ENCODE peak calls at places on chromosomes 3 and 15, in seven cellular contexts. One of them, this sample, is unnamed.

GRCh38 chr15:74873036-74873755 is at the start of gene SCAMP2:
- DNase-seq in ascending aorta: peak
- DNase-seq in GM13977: peak
- DNase-seq in B cell: peak
- DNase-seq in activated T-helper 1 cell treated with anti-CD3 and anti-CD28 coated beads, Interleukin-2, amount 50 U/mL, for 16 hours: peak
- DNase-seq in T-helper 9 cell: peak
- DNase-seq in fibroblast of lung: peak
- DNase-seq in this sample: peak

GRCh38 chr3:51958603-51959521 is 3.7 kb downstream of the GPR62 start:
- DNase-seq in ascending aorta: no peak
- DNase-seq in B cell: no peak
- DNase-seq in T-helper 9 cell: no peak
- DNase-seq in GM13977: no peak
- DNase-seq in fibroblast of lung: no peak
- DNase-seq in activated T-helper 1 cell treated with anti-CD3 and anti-CD28 coated beads, Interleukin-2, amount 50 U/mL, for 16 hours: no peak
- DNase-seq in this sample: no peak

GRCh38 chr15:98779463-98780071 is 131.2 kb downstream of the IGF1R start:
- DNase-seq in ascending aorta: no peak
- DNase-seq in T-helper 9 cell: peak
- DNase-seq in GM13977: peak
- DNase-seq in B cell: peak
- DNase-seq in fibroblast of lung: peak
- DNase-seq in activated T-helper 1 cell treated with anti-CD3 and anti-CD28 coated beads, Interleukin-2, amount 50 U/mL, for 16 hours: peak
- DNase-seq in this sample: peak

GRCh38 chr3:99962703-99963102 is 145.0 kb downstream of the CMSS1 start:
- DNase-seq in GM13977: no peak
- DNase-seq in activated T-helper 1 cell treated with anti-CD3 and anti-CD28 coated beads, Interleukin-2, amount 50 U/mL, for 16 hours: no peak
- DNase-seq in fibroblast of lung: peak
- DNase-seq in ascending aorta: no peak
- DNase-seq in T-helper 9 cell: no peak
- DNase-seq in B cell: no peak
- DNase-seq in this sample: no peak

GRCh38 chr3:32850226-32850625 is 32.4 kb downstream of the TRIM71 start:
- DNase-seq in T-helper 9 cell: no peak
- DNase-seq in B cell: no peak
- DNase-seq in activated T-helper 1 cell treated with anti-CD3 and anti-CD28 coated beads, Interleukin-2, amount 50 U/mL, for 16 hours: no peak
- DNase-seq in fibroblast of lung: no peak
- DNase-seq in GM13977: no peak
- DNase-seq in ascending aorta: no peak
- DNase-seq in this sample: no peak

GRCh38 chr3:132593241-132593949 is 3.7 kb upstream of the ACKR4 start:
- DNase-seq in ascending aorta: no peak
- DNase-seq in GM13977: no peak
- DNase-seq in fibroblast of lung: peak
- DNase-seq in B cell: no peak
- DNase-seq in activated T-helper 1 cell treated with anti-CD3 and anti-CD28 coated beads, Interleukin-2, amount 50 U/mL, for 16 hours: no peak
- DNase-seq in T-helper 9 cell: no peak
- DNase-seq in this sample: no peak

GRCh38 chr15:99708563-99708962 is 24.7 kb downstream of the LYSMD4 start:
- DNase-seq in B cell: peak
- DNase-seq in GM13977: no peak
- DNase-seq in activated T-helper 1 cell treated with anti-CD3 and anti-CD28 coated beads, Interleukin-2, amount 50 U/mL, for 16 hours: no peak
- DNase-seq in T-helper 9 cell: no peak
- DNase-seq in ascending aorta: peak
- DNase-seq in fibroblast of lung: peak
- DNase-seq in this sample: no peak

GRCh38 chr15:77295446-77295845 is 124.5 kb downstream of the PEAK1 start:
- DNase-seq in B cell: no peak
- DNase-seq in GM13977: no peak
- DNase-seq in ascending aorta: no peak
- DNase-seq in activated T-helper 1 cell treated with anti-CD3 and anti-CD28 coated beads, Interleukin-2, amount 50 U/mL, for 16 hours: no peak
- DNase-seq in fibroblast of lung: peak
- DNase-seq in T-helper 9 cell: no peak
- DNase-seq in this sample: no peak

GRCh38 chr15:29685156-29686078 is 136.9 kb downstream of the TJP1 start:
- DNase-seq in activated T-helper 1 cell treated with anti-CD3 and anti-CD28 coated beads, Interleukin-2, amount 50 U/mL, for 16 hours: no peak
- DNase-seq in GM13977: no peak
- DNase-seq in fibroblast of lung: peak
- DNase-seq in T-helper 9 cell: no peak
- DNase-seq in B cell: no peak
- DNase-seq in ascending aorta: no peak
- DNase-seq in this sample: no peak

GRCh38 chr3:191176038-191176437 is 23.0 kb upstream of the OSTN start:
- DNase-seq in B cell: no peak
- DNase-seq in GM13977: no peak
- DNase-seq in ascending aorta: no peak
- DNase-seq in T-helper 9 cell: no peak
- DNase-seq in fibroblast of lung: no peak
- DNase-seq in activated T-helper 1 cell treated with anti-CD3 and anti-CD28 coated beads, Interleukin-2, amount 50 U/mL, for 16 hours: no peak
- DNase-seq in this sample: no peak

GRCh38 chr3:159948423-159949140 is 40.1 kb upstream of the IL12A start:
- DNase-seq in GM13977: no peak
- DNase-seq in fibroblast of lung: peak
- DNase-seq in B cell: no peak
- DNase-seq in T-helper 9 cell: no peak
- DNase-seq in ascending aorta: no peak
- DNase-seq in activated T-helper 1 cell treated with anti-CD3 and anti-CD28 coated beads, Interleukin-2, amount 50 U/mL, for 16 hours: no peak
- DNase-seq in this sample: no peak

GRCh38 chr15:53522878-53523455 is 236.5 kb downstream of the WDR72 start:
- DNase-seq in B cell: no peak
- DNase-seq in ascending aorta: no peak
- DNase-seq in fibroblast of lung: no peak
- DNase-seq in GM13977: no peak
- DNase-seq in activated T-helper 1 cell treated with anti-CD3 and anti-CD28 coated beads, Interleukin-2, amount 50 U/mL, for 16 hours: no peak
- DNase-seq in T-helper 9 cell: no peak
- DNase-seq in this sample: peak

GRCh38 chr15:55108858-55109518 is 87.8 kb downstream of the RSL24D1 start:
- DNase-seq in B cell: no peak
- DNase-seq in activated T-helper 1 cell treated with anti-CD3 and anti-CD28 coated beads, Interleukin-2, amount 50 U/mL, for 16 hours: peak
- DNase-seq in T-helper 9 cell: peak
- DNase-seq in GM13977: peak
- DNase-seq in ascending aorta: no peak
- DNase-seq in fibroblast of lung: peak
- DNase-seq in this sample: peak

GRCh38 chr3:150729682-150730360 is 26.1 kb upstream of the ERICH6 start:
- DNase-seq in fibroblast of lung: no peak
- DNase-seq in activated T-helper 1 cell treated with anti-CD3 and anti-CD28 coated beads, Interleukin-2, amount 50 U/mL, for 16 hours: no peak
- DNase-seq in GM13977: no peak
- DNase-seq in ascending aorta: no peak
- DNase-seq in T-helper 9 cell: no peak
- DNase-seq in B cell: no peak
- DNase-seq in this sample: no peak

GRCh38 chr3:10170915-10171478 is 6.3 kb downstream of the IRAK2 start:
- DNase-seq in GM13977: no peak
- DNase-seq in activated T-helper 1 cell treated with anti-CD3 and anti-CD28 coated beads, Interleukin-2, amount 50 U/mL, for 16 hours: no peak
- DNase-seq in ascending aorta: no peak
- DNase-seq in B cell: no peak
- DNase-seq in T-helper 9 cell: no peak
- DNase-seq in fibroblast of lung: peak
- DNase-seq in this sample: no peak

GRCh38 chr3:4693620-4694019 is 200.5 kb downstream of the ITPR1 start:
- DNase-seq in activated T-helper 1 cell treated with anti-CD3 and anti-CD28 coated beads, Interleukin-2, amount 50 U/mL, for 16 hours: no peak
- DNase-seq in GM13977: peak
- DNase-seq in T-helper 9 cell: no peak
- DNase-seq in ascending aorta: no peak
- DNase-seq in fibroblast of lung: no peak
- DNase-seq in B cell: no peak
- DNase-seq in this sample: no peak

GRCh38 chr3:113825090-113825489 is 13.5 kb upstream of the GRAMD1C start:
- DNase-seq in activated T-helper 1 cell treated with anti-CD3 and anti-CD28 coated beads, Interleukin-2, amount 50 U/mL, for 16 hours: no peak
- DNase-seq in B cell: no peak
- DNase-seq in ascending aorta: no peak
- DNase-seq in fibroblast of lung: peak
- DNase-seq in GM13977: peak
- DNase-seq in T-helper 9 cell: no peak
- DNase-seq in this sample: no peak

GRCh38 chr3:78703944-78704343 is 1063.9 kb downstream of the ROBO1 start:
- DNase-seq in B cell: no peak
- DNase-seq in fibroblast of lung: peak
- DNase-seq in GM13977: no peak
- DNase-seq in T-helper 9 cell: no peak
- DNase-seq in activated T-helper 1 cell treated with anti-CD3 and anti-CD28 coated beads, Interleukin-2, amount 50 U/mL, for 16 hours: no peak
- DNase-seq in ascending aorta: no peak
- DNase-seq in this sample: no peak

GRCh38 chr3:49638445-49638844 is 35.7 kb upstream of the APEH start:
- DNase-seq in activated T-helper 1 cell treated with anti-CD3 and anti-CD28 coated beads, Interleukin-2, amount 50 U/mL, for 16 hours: no peak
- DNase-seq in GM13977: no peak
- DNase-seq in fibroblast of lung: peak
- DNase-seq in B cell: no peak
- DNase-seq in ascending aorta: peak
- DNase-seq in T-helper 9 cell: no peak
- DNase-seq in this sample: no peak

GRCh38 chr15:74334127-74334526 is 33.3 kb downstream of the CYP11A1 start:
- DNase-seq in GM13977: no peak
- DNase-seq in B cell: no peak
- DNase-seq in T-helper 9 cell: no peak
- DNase-seq in fibroblast of lung: no peak
- DNase-seq in ascending aorta: no peak
- DNase-seq in activated T-helper 1 cell treated with anti-CD3 and anti-CD28 coated beads, Interleukin-2, amount 50 U/mL, for 16 hours: no peak
- DNase-seq in this sample: no peak

GRCh38 chr15:50248994-50249586 is 16.4 kb downstream of the HDC start:
- DNase-seq in activated T-helper 1 cell treated with anti-CD3 and anti-CD28 coated beads, Interleukin-2, amount 50 U/mL, for 16 hours: no peak
- DNase-seq in ascending aorta: no peak
- DNase-seq in fibroblast of lung: no peak
- DNase-seq in GM13977: no peak
- DNase-seq in T-helper 9 cell: no peak
- DNase-seq in B cell: no peak
- DNase-seq in this sample: no peak

GRCh38 chr15:40439461-40440299 is 1.1 kb upstream of the BAHD1 start:
- DNase-seq in activated T-helper 1 cell treated with anti-CD3 and anti-CD28 coated beads, Interleukin-2, amount 50 U/mL, for 16 hours: no peak
- DNase-seq in fibroblast of lung: peak
- DNase-seq in B cell: peak
- DNase-seq in T-helper 9 cell: peak
- DNase-seq in ascending aorta: no peak
- DNase-seq in GM13977: peak
- DNase-seq in this sample: no peak

GRCh38 chr15:53658827-53659226 is 100.6 kb downstream of the WDR72 start:
- DNase-seq in activated T-helper 1 cell treated with anti-CD3 and anti-CD28 coated beads, Interleukin-2, amount 50 U/mL, for 16 hours: no peak
- DNase-seq in fibroblast of lung: no peak
- DNase-seq in ascending aorta: no peak
- DNase-seq in B cell: no peak
- DNase-seq in T-helper 9 cell: no peak
- DNase-seq in GM13977: no peak
- DNase-seq in this sample: peak

GRCh38 chr3:195893121-195893449 is 15.3 kb downstream of the TNK2 start:
- DNase-seq in GM13977: no peak
- DNase-seq in activated T-helper 1 cell treated with anti-CD3 and anti-CD28 coated beads, Interleukin-2, amount 50 U/mL, for 16 hours: no peak
- DNase-seq in fibroblast of lung: no peak
- DNase-seq in ascending aorta: no peak
- DNase-seq in B cell: peak
- DNase-seq in T-helper 9 cell: no peak
- DNase-seq in this sample: no peak

GRCh38 chr15:90838544-90838943 is 29.8 kb upstream of the FURIN start:
- DNase-seq in fibroblast of lung: no peak
- DNase-seq in activated T-helper 1 cell treated with anti-CD3 and anti-CD28 coated beads, Interleukin-2, amount 50 U/mL, for 16 hours: no peak
- DNase-seq in ascending aorta: no peak
- DNase-seq in T-helper 9 cell: no peak
- DNase-seq in GM13977: no peak
- DNase-seq in B cell: no peak
- DNase-seq in this sample: no peak

GRCh38 chr15:60135961-60136360 is 131.8 kb downstream of the FOXB1 start:
- DNase-seq in B cell: no peak
- DNase-seq in ascending aorta: no peak
- DNase-seq in T-helper 9 cell: no peak
- DNase-seq in activated T-helper 1 cell treated with anti-CD3 and anti-CD28 coated beads, Interleukin-2, amount 50 U/mL, for 16 hours: no peak
- DNase-seq in fibroblast of lung: no peak
- DNase-seq in GM13977: no peak
- DNase-seq in this sample: no peak

GRCh38 chr3:117404153-117404552 is 694.6 kb downstream of the TUSC7 start:
- DNase-seq in fibroblast of lung: no peak
- DNase-seq in ascending aorta: no peak
- DNase-seq in T-helper 9 cell: no peak
- DNase-seq in GM13977: no peak
- DNase-seq in B cell: no peak
- DNase-seq in activated T-helper 1 cell treated with anti-CD3 and anti-CD28 coated beads, Interleukin-2, amount 50 U/mL, for 16 hours: no peak
- DNase-seq in this sample: no peak

GRCh38 chr3:99795573-99795972 is 22.1 kb upstream of the CMSS1 start:
- DNase-seq in B cell: no peak
- DNase-seq in activated T-helper 1 cell treated with anti-CD3 and anti-CD28 coated beads, Interleukin-2, amount 50 U/mL, for 16 hours: no peak
- DNase-seq in ascending aorta: no peak
- DNase-seq in GM13977: no peak
- DNase-seq in fibroblast of lung: no peak
- DNase-seq in T-helper 9 cell: no peak
- DNase-seq in this sample: no peak

GRCh38 chr3:193190387-193190786 is 50.6 kb upstream of the PLAAT1 start:
- DNase-seq in GM13977: peak
- DNase-seq in B cell: no peak
- DNase-seq in activated T-helper 1 cell treated with anti-CD3 and anti-CD28 coated beads, Interleukin-2, amount 50 U/mL, for 16 hours: no peak
- DNase-seq in T-helper 9 cell: no peak
- DNase-seq in ascending aorta: no peak
- DNase-seq in fibroblast of lung: peak
- DNase-seq in this sample: no peak

GRCh38 chr3:181705081-181705480 is 6.6 kb upstream of the SOX2 start:
- DNase-seq in GM13977: no peak
- DNase-seq in T-helper 9 cell: no peak
- DNase-seq in fibroblast of lung: no peak
- DNase-seq in ascending aorta: no peak
- DNase-seq in B cell: no peak
- DNase-seq in activated T-helper 1 cell treated with anti-CD3 and anti-CD28 coated beads, Interleukin-2, amount 50 U/mL, for 16 hours: no peak
- DNase-seq in this sample: no peak

GRCh38 chr3:52841211-52841980 is 6.6 kb upstream of the MUSTN1 start:
- DNase-seq in activated T-helper 1 cell treated with anti-CD3 and anti-CD28 coated beads, Interleukin-2, amount 50 U/mL, for 16 hours: no peak
- DNase-seq in fibroblast of lung: peak
- DNase-seq in GM13977: peak
- DNase-seq in B cell: no peak
- DNase-seq in T-helper 9 cell: no peak
- DNase-seq in ascending aorta: no peak
- DNase-seq in this sample: no peak

GRCh38 chr3:32105291-32106131 is 909 bp upstream of the GPD1L start:
- DNase-seq in activated T-helper 1 cell treated with anti-CD3 and anti-CD28 coated beads, Interleukin-2, amount 50 U/mL, for 16 hours: no peak
- DNase-seq in B cell: no peak
- DNase-seq in GM13977: no peak
- DNase-seq in fibroblast of lung: no peak
- DNase-seq in T-helper 9 cell: no peak
- DNase-seq in ascending aorta: no peak
- DNase-seq in this sample: no peak

GRCh38 chr3:61574854-61575253 is 13.5 kb downstream of the PTPRG start:
- DNase-seq in GM13977: no peak
- DNase-seq in ascending aorta: no peak
- DNase-seq in B cell: no peak
- DNase-seq in activated T-helper 1 cell treated with anti-CD3 and anti-CD28 coated beads, Interleukin-2, amount 50 U/mL, for 16 hours: no peak
- DNase-seq in T-helper 9 cell: no peak
- DNase-seq in fibroblast of lung: peak
- DNase-seq in this sample: no peak

GRCh38 chr15:49645937-49646336 is 25.1 kb downstream of the DTWD1 start:
- DNase-seq in fibroblast of lung: peak
- DNase-seq in B cell: no peak
- DNase-seq in GM13977: no peak
- DNase-seq in activated T-helper 1 cell treated with anti-CD3 and anti-CD28 coated beads, Interleukin-2, amount 50 U/mL, for 16 hours: no peak
- DNase-seq in ascending aorta: no peak
- DNase-seq in T-helper 9 cell: no peak
- DNase-seq in this sample: peak